ENCODE peak calls at places on chromosomes 6 and 20, in ten cellular contexts. Q is activated naive CD8-positive, alpha-beta T cell treated with anti-CD3 and anti-CD28 coated beads for 36 hours; S is GM18507; T is D341Med; O is iPS DF 19.7; B is T-helper 22 cell; X is T-helper 2 cell; U is NCI-H774; W is EL; F is NCI-H1105 treated with DMSO at 0.1 percent for 48 hours. Y is an unnamed sample.

GRCh38 chr20:19991826-19992225 is 25.3 kb upstream of the NAA20 start:
- DNase-seq in Q (no peak), S (no peak), T (no peak), O (no peak), B (no peak), X (no peak), U (no peak), W (no peak), F (no peak), Y (no peak)

GRCh38 chr6:69146385-69146784 is 511.3 kb downstream of the ADGRB3 start:
- DNase-seq in Q (no peak), S (no peak), T (no peak), O (no peak), B (no peak), X (no peak), U (no peak), W (no peak), F (no peak), Y (no peak)

GRCh38 chr20:57582432-57583288 is 21.8 kb downstream of the PCK1 start:
- DNase-seq in Q (no peak), S (no peak), T (peak), O (peak), B (no peak), X (no peak), U (peak), W (no peak), F (peak), Y (no peak)

GRCh38 chr20:64161595-64162238 is 2.5 kb upstream of the MYT1 start:
- DNase-seq in Q (peak), S (peak), T (no peak), O (peak), B (no peak), X (no peak), U (no peak), W (peak), F (no peak), Y (no peak)

GRCh38 chr6:75656479-75656878 is 54.8 kb downstream of the SENP6 start:
- DNase-seq in Q (no peak), S (no peak), T (no peak), O (no peak), B (no peak), X (no peak), U (no peak), W (no peak), F (no peak), Y (no peak)

GRCh38 chr20:61053487-61054277 is 198.4 kb upstream of the CDH4 start:
- DNase-seq in Q (no peak), S (no peak), T (no peak), O (no peak), B (no peak), X (no peak), U (no peak), W (no peak), F (no peak), Y (no peak)

GRCh38 chr20:36644713-36645109 is 1.3 kb downstream of the SLA2 start:
- DNase-seq in Q (peak), S (no peak), T (no peak), O (no peak), B (peak), X (no peak), U (no peak), W (no peak), F (no peak), Y (no peak)

GRCh38 chr6:150687508-150687907 is 87.8 kb downstream of the PLEKHG1 start:
- DNase-seq in Q (no peak), S (no peak), T (no peak), O (no peak), B (no peak), X (no peak), U (no peak), W (no peak), F (no peak), Y (no peak)

GRCh38 chr6:14406616-14407343 is 289.2 kb downstream of the CD83 start:
- DNase-seq in Q (no peak), S (no peak), T (no peak), O (no peak), B (no peak), X (no peak), U (peak), W (no peak), F (no peak), Y (no peak)

GRCh38 chr6:151063339-151063738 is 176.4 kb upstream of the AKAP12 start:
- DNase-seq in Q (no peak), S (no peak), T (no peak), O (no peak), B (no peak), X (no peak), U (no peak), W (peak), F (no peak), Y (no peak)

GRCh38 chr6:130946076-130946475 is 117.0 kb downstream of the EPB41L2 start:
- DNase-seq in Q (no peak), S (no peak), T (no peak), O (no peak), B (no peak), X (no peak), U (no peak), W (peak), F (no peak), Y (no peak)

GRCh38 chr6:130306377-130306776 is 59.4 kb upstream of the TMEM200A start:
- DNase-seq in Q (no peak), S (no peak), T (no peak), O (no peak), B (no peak), X (no peak), U (no peak), W (peak), F (no peak), Y (no peak)

GRCh38 chr20:44616604-44616964 is 34.2 kb downstream of the PKIG start:
- DNase-seq in Q (no peak), S (no peak), T (no peak), O (no peak), B (no peak), X (no peak), U (no peak), W (no peak), F (no peak), Y (no peak)

GRCh38 chr6:134686071-134686470 is 263.8 kb downstream of the ALDH8A1 start:
- DNase-seq in Q (no peak), S (no peak), T (no peak), O (no peak), B (no peak), X (no peak), U (peak), W (peak), F (peak), Y (no peak)

GRCh38 chr6:4853782-4854511 is 77.7 kb downstream of the CDYL start:
- DNase-seq in Q (peak), S (no peak), T (no peak), O (no peak), B (no peak), X (no peak), U (no peak), W (no peak), F (no peak), Y (no peak)

GRCh38 chr6:116363759-116364158 is 7.0 kb upstream of the DSE start:
- DNase-seq in Q (no peak), S (no peak), T (no peak), O (no peak), B (no peak), X (no peak), U (no peak), W (peak), F (no peak), Y (no peak)

GRCh38 chr6:42375007-42375635 is 76.6 kb downstream of the TRERF1 start:
- DNase-seq in Q (no peak), S (no peak), T (no peak), O (no peak), B (no peak), X (no peak), U (no peak), W (no peak), F (no peak), Y (no peak)

GRCh38 chr6:57127763-57128162 is 37.8 kb downstream of the ZNF451 start:
- DNase-seq in Q (no peak), S (no peak), T (no peak), O (no peak), B (no peak), X (no peak), U (peak), W (no peak), F (no peak), Y (no peak)

GRCh38 chr6:51865176-51865575 is 222.2 kb downstream of the PKHD1 start:
- DNase-seq in Q (no peak), S (no peak), T (no peak), O (no peak), B (no peak), X (no peak), U (no peak), W (no peak), F (no peak), Y (no peak)

GRCh38 chr6:37668251-37668650 is 29.4 kb downstream of the MDGA1 start:
- DNase-seq in Q (no peak), S (no peak), T (no peak), O (no peak), B (no peak), X (no peak), U (no peak), W (peak), F (no peak), Y (no peak)

GRCh38 chr6:24719125-24719931 is at the start of gene C6orf62:
- DNase-seq in Q (peak), S (no peak), T (peak), O (no peak), B (peak), X (no peak), U (no peak), W (peak), F (peak), Y (peak)

GRCh38 chr20:50711113-50711825 is 19.9 kb upstream of the RIPOR3 start:
- DNase-seq in Q (no peak), S (no peak), T (no peak), O (no peak), B (no peak), X (no peak), U (no peak), W (no peak), F (no peak), Y (no peak)

GRCh38 chr20:16709017-16709416 is 20.8 kb upstream of the SNRPB2 start:
- DNase-seq in Q (no peak), S (peak), T (no peak), O (no peak), B (no peak), X (no peak), U (no peak), W (no peak), F (no peak), Y (no peak)

GRCh38 chr6:169216830-169217229 is 36.8 kb downstream of the THBS2 start:
- DNase-seq in Q (no peak), S (no peak), T (no peak), O (no peak), B (no peak), X (no peak), U (no peak), W (no peak), F (no peak), Y (no peak)

GRCh38 chr6:83417880-83418663 is 12.8 kb downstream of the ME1 start:
- DNase-seq in Q (no peak), S (no peak), T (peak), O (no peak), B (no peak), X (no peak), U (peak), W (peak), F (peak), Y (no peak)

Y was measured in effector memory CD4-positive, alpha-beta T cell.